ENCODE peak calls at places on chromosomes 13 and 19, in five cellular contexts. A is CD4-positive, alpha-beta T cell; T is foreskin keratinocyte; V is IMR-90; Z is CD8-positive, alpha-beta memory T cell. I is an unnamed sample.

GRCh38 chr19:41245779-41246297 is 18.3 kb upstream of the HNRNPUL1 start:
- DNase-seq in A (no peak), T (no peak), V (no peak), Z (no peak), I (no peak)

GRCh38 chr13:20945952-20946383 is 43.4 kb upstream of the XPO4 start:
- DNase-seq in A (no peak), T (no peak), V (no peak), Z (no peak), I (no peak)

GRCh38 chr13:76904507-76904906 is 18.3 kb upstream of the KCTD12 start:
- DNase-seq in A (no peak), T (no peak), V (no peak), Z (no peak), I (no peak)

GRCh38 chr13:29684441-29684840 is 89.0 kb upstream of the SLC7A1 start:
- DNase-seq in A (no peak), T (peak), V (peak), Z (no peak), I (no peak)

GRCh38 chr19:50531171-50531612 is 17.5 kb upstream of the ASPDH start:
- DNase-seq in A (no peak), T (no peak), V (no peak), Z (no peak), I (no peak)

GRCh38 chr13:33119886-33120543 is 103.8 kb downstream of the KL start:
- DNase-seq in A (no peak), T (peak), V (peak), Z (no peak), I (peak)

GRCh38 chr13:112940236-112940635 is 28.8 kb upstream of the MCF2L start:
- DNase-seq in A (no peak), T (no peak), V (no peak), Z (no peak), I (no peak)

GRCh38 chr19:45641274-45642105 is 2.3 kb upstream of the EML2 start:
- DNase-seq in A (peak), T (peak), V (peak), Z (peak), I (peak)

GRCh38 chr13:109241160-109241559 is 545.2 kb downstream of the IRS2 start:
- DNase-seq in A (no peak), T (no peak), V (no peak), Z (no peak), I (no peak)

GRCh38 chr13:73983109-73983508 is 151.1 kb downstream of the KLF12 start:
- DNase-seq in A (no peak), T (no peak), V (no peak), Z (no peak), I (no peak)

GRCh38 chr19:35793381-35794165 is 18.2 kb downstream of the ARHGAP33 start:
- DNase-seq in A (no peak), T (no peak), V (no peak), Z (no peak), I (no peak)

GRCh38 chr13:74570834-74571233 is 436.6 kb upstream of the KLF12 start:
- DNase-seq in A (no peak), T (peak), V (peak), Z (no peak), I (no peak)

GRCh38 chr19:13763300-13763699 is 1.0 kb upstream of the MRI1 start:
- DNase-seq in A (no peak), T (no peak), V (no peak), Z (no peak), I (no peak)

GRCh38 chr13:73607489-73608156 is 526.6 kb downstream of the KLF12 start:
- DNase-seq in A (no peak), T (peak), V (peak), Z (no peak), I (no peak)

GRCh38 chr13:75704194-75704941 is 68.2 kb downstream of the LMO7 start:
- DNase-seq in A (no peak), T (no peak), V (peak), Z (no peak), I (no peak)

GRCh38 chr13:112782433-112783010 is 92.7 kb downstream of the ATP11A start:
- DNase-seq in A (no peak), T (no peak), V (no peak), Z (no peak), I (no peak)

GRCh38 chr13:112931028-112931934 is 37.7 kb upstream of the MCF2L start:
- DNase-seq in A (no peak), T (peak), V (peak), Z (no peak), I (peak)

GRCh38 chr19:5949792-5950305 is 28.1 kb downstream of the RANBP3 start:
- DNase-seq in A (no peak), T (no peak), V (no peak), Z (no peak), I (no peak)

GRCh38 chr19:4582980-4583842 is 23.7 kb upstream of the SEMA6B start:
- DNase-seq in A (no peak), T (no peak), V (no peak), Z (no peak), I (no peak)

GRCh38 chr13:47896546-47896945 is 104.5 kb downstream of the SUCLA2 start:
- DNase-seq in A (no peak), T (no peak), V (no peak), Z (no peak), I (no peak)

DNA sequence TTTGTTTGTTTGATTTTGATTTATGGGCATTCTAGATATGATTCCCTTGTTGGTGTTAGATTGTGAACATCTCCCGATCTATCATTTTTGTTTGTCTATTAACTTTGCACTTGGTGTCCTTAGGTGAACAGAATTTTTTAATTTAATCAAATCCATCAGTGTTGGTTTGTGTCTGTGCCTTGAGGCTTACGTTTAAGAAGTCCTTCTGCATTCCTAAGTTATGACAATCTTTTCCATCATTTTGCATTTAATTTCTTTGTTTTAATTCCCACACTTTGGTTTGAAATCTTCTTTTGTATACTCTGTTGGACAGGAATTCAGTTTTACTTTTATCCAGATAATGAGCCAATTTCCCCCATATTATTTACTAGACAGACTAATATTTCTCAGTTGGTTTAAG is 421.7 kb downstream of the HS6ST3 start:
- DNase-seq in A (no peak), T (peak), V (no peak), Z (no peak), I (no peak)
- H3K27ac ChIP-seq in A (no peak), T (no peak), V (no peak), Z (no peak), I (no peak)

GRCh38 chr13:51417716-51418115 is 35.1 kb downstream of the INTS6 start:
- DNase-seq in A (no peak), T (no peak), V (no peak), Z (no peak), I (no peak)

GRCh38 chr13:51416107-51416506 is 36.7 kb downstream of the INTS6 start:
- DNase-seq in A (no peak), T (no peak), V (no peak), Z (no peak), I (no peak)

DNA sequence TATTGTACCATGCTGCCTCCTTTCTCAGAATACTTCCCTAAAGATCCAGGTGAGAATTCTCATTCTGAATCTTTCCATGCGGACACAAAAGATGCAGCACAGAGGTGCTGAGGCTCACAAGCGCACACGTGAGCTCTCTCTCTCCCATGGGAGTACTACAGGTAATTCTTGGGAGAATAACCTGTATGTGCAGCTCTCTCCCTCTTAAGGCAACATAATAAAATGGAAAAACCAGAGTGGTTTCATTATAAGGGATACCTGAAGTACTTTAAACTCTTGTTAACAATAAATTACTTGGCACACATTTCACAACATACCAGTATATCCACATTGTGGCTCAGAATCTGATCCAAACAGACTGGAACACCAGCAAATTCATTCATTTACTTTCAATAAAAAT is 40.4 kb downstream of the INTS6 start:
- DNase-seq in A (no peak), T (no peak), V (no peak), Z (no peak), I (no peak)
- H3K27ac ChIP-seq in A (no peak), T (no peak), V (no peak), Z (no peak), I (no peak)

DNA sequence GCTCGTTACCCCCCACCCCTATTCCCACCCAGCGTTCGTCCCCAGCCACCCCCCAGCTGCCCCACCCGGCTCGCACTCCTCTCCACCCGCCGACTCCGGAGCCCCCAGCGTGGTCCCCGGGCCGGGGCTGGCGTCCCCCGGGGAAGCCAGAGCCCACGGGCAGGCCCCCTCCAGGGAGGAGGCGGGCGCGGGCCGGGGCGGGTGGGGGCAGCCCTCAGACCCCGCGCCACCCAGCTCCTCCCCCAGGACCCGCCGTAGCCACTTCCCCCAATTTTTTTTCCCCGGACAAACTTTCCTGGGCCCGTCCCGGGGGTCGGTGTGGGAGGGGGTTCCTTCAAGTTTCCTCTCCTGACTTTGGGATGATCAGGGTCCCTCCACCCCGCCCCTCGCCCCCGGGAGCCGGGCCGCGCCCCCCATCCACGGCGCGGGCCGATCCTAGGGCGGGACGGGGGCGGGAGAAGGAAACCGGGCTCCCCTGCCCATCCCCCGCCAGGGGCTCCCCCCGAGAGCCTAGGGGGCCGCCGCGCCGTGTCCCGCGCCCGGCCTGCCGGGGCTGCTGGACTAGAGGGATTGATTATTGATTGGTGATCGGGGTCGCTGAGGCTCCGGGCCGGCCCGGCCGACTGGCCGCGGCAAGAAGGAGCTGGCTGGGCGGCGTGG is 927 bp upstream of the TSHZ3 start:
- DNase-seq in A (no peak), T (no peak), V (no peak), Z (no peak), I (no peak)
- H3K27ac ChIP-seq in A (no peak), T (peak), V (peak), Z (no peak), I (peak)

GRCh38 chr19:11140896-11141295 is 14.7 kb downstream of the SPC24 start:
- DNase-seq in A (no peak), T (no peak), V (no peak), Z (no peak), I (no peak)

GRCh38 chr19:11137542-11138384 is 17.8 kb downstream of the SPC24 start:
- DNase-seq in A (peak), T (peak), V (peak), Z (peak), I (no peak)

GRCh38 chr19:11141937-11142527 is 13.6 kb downstream of the SPC24 start:
- DNase-seq in A (no peak), T (no peak), V (no peak), Z (no peak), I (no peak)

GRCh38 chr19:11136400-11137101 is 19.0 kb downstream of the SPC24 start:
- DNase-seq in A (no peak), T (no peak), V (no peak), Z (no peak), I (no peak)

GRCh38 chr19:11138659-11139526 is 16.7 kb downstream of the SPC24 start:
- DNase-seq in A (no peak), T (peak), V (peak), Z (no peak), I (no peak)
- H3K27ac ChIP-seq in A (no peak), T (no peak), V (peak), Z (no peak), I (peak)

GRCh38 chr19:38285567-38285966 is 18.5 kb upstream of the C19orf33 start:
- DNase-seq in A (no peak), T (no peak), V (peak), Z (no peak), I (no peak)

GRCh38 chr19:38280030-38280921 is 15.9 kb downstream of the SPINT2 start:
- DNase-seq in A (no peak), T (peak), V (no peak), Z (no peak), I (no peak)

GRCh38 chr19:38281820-38282566 is 17.6 kb downstream of the SPINT2 start:
- DNase-seq in A (no peak), T (no peak), V (no peak), Z (no peak), I (no peak)

GRCh38 chr19:38284422-38284821 is 19.6 kb upstream of the C19orf33 start:
- DNase-seq in A (no peak), T (no peak), V (no peak), Z (no peak), I (no peak)

DNA sequence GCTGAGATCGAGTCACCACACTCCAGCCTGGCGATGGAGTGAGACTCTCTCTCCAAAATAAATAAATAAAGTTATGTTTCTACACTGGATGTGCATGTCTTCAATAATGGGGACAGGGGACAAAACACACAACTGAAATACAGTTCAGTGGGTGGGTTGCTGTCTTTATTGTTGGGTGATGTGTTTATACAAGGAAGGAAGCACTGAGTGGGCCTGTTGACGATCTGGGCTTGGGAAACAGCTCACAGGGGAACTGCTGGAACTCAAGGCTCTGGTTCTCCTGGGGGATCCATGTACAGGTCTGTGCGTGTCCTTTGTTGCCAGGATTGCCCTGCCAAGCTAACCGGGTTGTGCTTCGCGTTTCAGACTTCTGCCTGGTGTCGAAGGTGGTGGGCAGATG is 18.9 kb downstream of the SPINT2 start:
- DNase-seq in A (no peak), T (no peak), V (no peak), Z (no peak), I (no peak)
- H3K27ac ChIP-seq in A (no peak), T (no peak), V (no peak), Z (no peak), I (no peak)

DNA sequence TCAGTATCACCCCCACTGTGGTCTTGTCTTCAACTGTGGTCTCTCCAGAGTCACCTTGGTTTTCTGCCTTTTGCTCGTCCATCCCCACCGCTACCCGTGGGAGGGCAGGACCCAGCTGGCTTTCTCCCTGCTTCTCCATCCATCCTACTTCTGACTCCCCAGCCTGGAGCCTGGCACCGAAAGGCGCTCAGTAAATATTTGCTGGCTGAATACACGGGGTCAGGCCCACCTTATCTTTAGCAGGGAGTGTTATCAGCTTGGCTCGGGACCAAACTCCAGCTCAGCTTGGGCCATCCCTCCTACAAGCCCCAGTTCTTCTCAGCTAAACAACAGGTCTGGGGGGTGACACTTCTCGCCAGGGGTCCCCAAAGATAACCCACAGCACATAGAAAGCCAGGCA is 62.0 kb upstream of the KLF2 start:
- DNase-seq in A (no peak), T (no peak), V (no peak), Z (no peak), I (no peak)
- H3K27ac ChIP-seq in A (no peak), T (no peak), V (no peak), Z (no peak), I (no peak)

I was measured in epithelial cell of prostate.